ENCODE peak calls at places on chromosomes 6 and 20, in six cellular contexts. F is cardiac fibroblast; Y is fibroblast of pulmonary artery; B is WERI-Rb-1; Q is CD8-positive, alpha-beta T cell; N is psoas muscle. E is an unnamed sample.

GRCh38 chr6:44868335-44868668 is 459.8 kb upstream of the RUNX2 start:
- DNase-seq in F (no peak), Y (no peak), B (no peak), Q (no peak), N (no peak), E (no peak)

GRCh38 chr6:109393882-109394281 is 11.6 kb upstream of the CD164 start:
- DNase-seq in F (no peak), Y (no peak), B (no peak), Q (no peak), N (no peak), E (no peak)

GRCh38 chr6:31180500-31180899 is 10.0 kb upstream of the POU5F1 start:
- DNase-seq in F (peak; percentile 80), Y (peak; percentile 86), B (no peak), Q (peak; percentile 60), N (peak; percentile 58), E (no peak)

GRCh38 chr6:3228791-3229565 is 1.5 kb upstream of the TUBB2B start:
- DNase-seq in F (no peak), Y (no peak), B (peak; percentile 65), Q (peak; percentile 61), N (no peak), E (peak; percentile 55)

GRCh38 chr6:133983099-133983939 is 30.3 kb downstream of the TBPL1 start:
- DNase-seq in F (peak; percentile 45), Y (peak; percentile 53), B (no peak), Q (peak; percentile 61), N (no peak), E (no peak)

GRCh38 chr6:21264288-21264818 is 329.2 kb upstream of the SOX4 start:
- DNase-seq in F (no peak), Y (no peak), B (no peak), Q (no peak), N (no peak), E (no peak)

GRCh38 chr6:112683926-112684325 is 336.8 kb downstream of the RFPL4B start:
- DNase-seq in F (peak; percentile 95), Y (peak; percentile 91), B (no peak), Q (no peak), N (no peak), E (no peak)

GRCh38 chr6:128363020-128363419 is 157.4 kb downstream of the PTPRK start:
- DNase-seq in F (no peak), Y (no peak), B (no peak), Q (no peak), N (no peak), E (no peak)

GRCh38 chr6:153059757-153060156 is 57.2 kb upstream of the MTRF1L start:
- DNase-seq in F (no peak), Y (no peak), B (no peak), Q (no peak), N (no peak), E (no peak)

GRCh38 chr6:131199568-131200272 is 64.5 kb downstream of the AKAP7 start:
- DNase-seq in F (peak; percentile 82), Y (no peak), B (peak; percentile 46), Q (peak; percentile 87), N (no peak), E (no peak)

GRCh38 chr6:43171284-43172126 is 436 bp downstream of the SRF start:
- DNase-seq in F (no peak), Y (no peak), B (no peak), Q (peak; percentile 47), N (peak; percentile 37), E (no peak)
- TF ChIP-seq CTCF in F (peak; percentile 24), Y (peak; percentile 11), B (peak; percentile 78), Q (peak; percentile 50), N (peak; percentile 76), E (peak; percentile 63)

DNA sequence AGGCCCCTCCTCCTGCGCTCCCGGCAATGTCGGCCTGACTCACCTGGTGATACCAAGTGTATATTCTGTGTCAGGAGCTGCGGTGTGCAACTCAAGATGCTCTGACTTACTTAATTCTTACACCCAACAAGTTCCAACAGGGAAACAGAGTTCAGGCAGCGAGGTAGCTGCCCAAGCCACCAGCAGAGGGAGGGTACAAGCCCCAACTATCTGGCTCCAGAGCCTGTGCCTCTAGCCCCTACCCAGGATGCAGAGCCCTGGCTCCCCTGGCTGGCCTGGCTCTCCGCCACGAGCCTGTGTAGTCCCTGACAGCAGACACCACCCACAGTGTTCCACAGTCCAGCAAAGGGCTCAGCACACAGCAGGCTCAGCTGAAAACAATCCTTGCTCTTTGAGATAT is 34.9 kb downstream of the C20orf203 start:
- DNase-seq in F (no peak), Y (peak; percentile 20), B (no peak), Q (no peak), N (no peak), E (no peak)
- TF ChIP-seq CTCF in F (no peak), Y (peak; percentile 4), B (no peak), Q (no peak), N (no peak), E (no peak)

GRCh38 chr20:41089555-41089954 is 47.8 kb upstream of the PLCG1 start:
- DNase-seq in F (no peak), Y (no peak), B (no peak), Q (no peak), N (no peak), E (no peak)
- TF ChIP-seq CTCF in F (no peak), Y (peak; percentile 12), B (no peak), Q (no peak), N (no peak), E (no peak)

GRCh38 chr6:35496851-35497570 is at the start of gene TEAD3:
- DNase-seq in F (peak; percentile 71), Y (peak; percentile 61), B (peak; percentile 85), Q (peak; percentile 33), N (peak; percentile 73), E (peak; percentile 85)
- TF ChIP-seq CTCF in F (no peak), Y (no peak), B (peak; percentile 34), Q (no peak), N (no peak), E (no peak)

GRCh38 chr6:167532410-167533294 is 207.8 kb downstream of the TTLL2 start:
- DNase-seq in F (no peak), Y (no peak), B (peak; percentile 32), Q (no peak), N (no peak), E (no peak)

GRCh38 chr6:167533851-167534250 is 209.0 kb downstream of the TTLL2 start:
- DNase-seq in F (no peak), Y (no peak), B (no peak), Q (no peak), N (no peak), E (no peak)

GRCh38 chr6:167529684-167530335 is 204.9 kb downstream of the TTLL2 start:
- DNase-seq in F (no peak), Y (no peak), B (no peak), Q (no peak), N (no peak), E (no peak)

GRCh38 chr6:167528239-167528638 is 203.4 kb downstream of the TTLL2 start:
- DNase-seq in F (no peak), Y (no peak), B (no peak), Q (no peak), N (no peak), E (no peak)

DNA sequence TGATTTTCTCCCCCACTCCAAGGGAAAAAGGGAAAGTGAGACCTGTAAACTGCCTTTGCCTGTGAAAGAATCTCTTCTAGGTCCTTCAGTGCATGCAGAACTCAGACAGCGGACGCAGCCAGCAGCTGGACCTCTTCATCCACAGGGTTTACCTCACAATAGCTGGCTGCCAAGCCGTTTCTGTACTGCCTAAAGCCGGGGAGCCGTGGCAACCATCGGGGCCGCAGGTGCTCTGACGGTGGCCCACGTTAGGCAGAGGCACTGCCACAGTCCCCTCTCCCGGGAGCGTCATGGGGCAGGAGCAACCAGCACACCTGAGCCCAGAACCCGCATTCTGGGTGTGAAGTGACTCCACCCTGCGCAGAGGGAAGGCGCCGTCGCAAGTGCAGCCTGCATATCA is 206.1 kb downstream of the TTLL2 start:
- DNase-seq in F (no peak), Y (peak; percentile 16), B (no peak), Q (no peak), N (no peak), E (no peak)
- TF ChIP-seq CTCF in F (no peak), Y (no peak), B (no peak), Q (no peak), N (no peak), E (no peak)

GRCh38 chr6:33746036-33746600 is 587 bp downstream of the IP6K3 start:
- DNase-seq in F (peak; percentile 69), Y (peak; percentile 57), B (peak; percentile 61), Q (no peak), N (peak; percentile 86), E (no peak)
- TF ChIP-seq CTCF in F (peak; percentile 2), Y (no peak), B (peak; percentile 12), Q (no peak), N (no peak), E (no peak)

GRCh38 chr6:79632580-79632979 is 1.5 kb downstream of the SH3BGRL2 start:
- DNase-seq in F (no peak), Y (no peak), B (no peak), Q (no peak), N (no peak), E (no peak)
- TF ChIP-seq CTCF in F (no peak), Y (no peak), B (no peak), Q (no peak), N (no peak), E (no peak)

DNA sequence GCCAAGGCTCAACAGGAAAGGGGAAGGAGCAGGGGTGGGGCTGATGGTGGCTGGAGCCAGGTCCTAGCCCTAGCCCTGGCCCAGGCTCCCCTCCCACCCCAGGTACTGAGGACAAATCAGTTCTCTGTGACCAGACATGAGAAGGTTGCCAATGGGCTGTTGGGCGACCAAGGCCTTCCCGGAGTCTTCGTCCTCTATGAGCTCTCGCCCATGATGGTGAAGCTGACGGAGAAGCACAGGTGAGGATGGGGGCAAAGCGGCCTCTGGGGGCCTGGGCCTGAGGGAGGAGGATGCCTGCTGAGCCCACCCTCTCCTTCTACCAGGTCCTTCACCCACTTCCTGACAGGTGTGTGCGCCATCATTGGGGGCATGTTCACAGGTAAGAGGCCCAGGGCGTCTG is 15.0 kb downstream of the ERGIC3 start:
- DNase-seq in F (no peak), Y (no peak), B (no peak), Q (no peak), N (no peak), E (no peak)
- TF ChIP-seq CTCF in F (no peak), Y (no peak), B (no peak), Q (no peak), N (no peak), E (no peak)

GRCh38 chr6:125791151-125791819 is 525 bp downstream of the NCOA7 start:
- DNase-seq in F (peak; percentile 68), Y (peak; percentile 74), B (peak; percentile 27), Q (peak; percentile 52), N (no peak), E (no peak)

GRCh38 chr6:125787791-125788190 is 3.0 kb upstream of the NCOA7 start:
- DNase-seq in F (peak; percentile 68), Y (peak; percentile 78), B (peak; percentile 60), Q (no peak), N (no peak), E (no peak)

GRCh38 chr6:125789167-125789566 is 1.6 kb upstream of the NCOA7 start:
- DNase-seq in F (peak; percentile 58), Y (no peak), B (no peak), Q (no peak), N (no peak), E (no peak)

GRCh38 chr6:125790403-125791150 is at the start of gene NCOA7:
- DNase-seq in F (peak; percentile 62), Y (peak; percentile 69), B (peak; percentile 76), Q (peak; percentile 81), N (peak; percentile 83), E (peak; percentile 74)

GRCh38 chr6:125789576-125790402 is 971 bp upstream of the NCOA7 start:
- DNase-seq in F (peak; percentile 59), Y (peak; percentile 63), B (peak; percentile 51), Q (peak; percentile 49), N (peak; percentile 57), E (peak; percentile 42)
- TF ChIP-seq CTCF in F (no peak), Y (no peak), B (no peak), Q (no peak), N (no peak), E (no peak)

E was measured in mesothelial cell of epicardium.